ENCODE peak calls at places on chromosomes 16 and 17, in four cellular contexts. I is neural progenitor cell, N is HCT116, V is PC-3. Q is an unnamed sample.
A peak's percentile ranks its signal among the peaks of the same experiment; 100 is the strongest.

GRCh38 chr17:3732171-3732570 is 8.5 kb downstream of the HASPIN start:
- DNase-seq in N (no peak), V (no peak), I (no peak), Q (no peak)

GRCh38 chr16:69848635-69849545 is 86.8 kb downstream of the WWP2 start:
- DNase-seq in N (no peak), I (no peak), V (peak; percentile 58), Q (peak; percentile 34)

GRCh38 chr17:40510328-40510648 is 8.9 kb upstream of the TNS4 start:
- DNase-seq in N (peak; percentile 85), I (no peak), V (peak; percentile 87), Q (no peak)

GRCh38 chr17:1181769-1182137 is 2.0 kb upstream of the ABR start:
- DNase-seq in N (no peak), I (no peak), V (peak; percentile 27), Q (no peak)

GRCh38 chr16:75216127-75216526 is 2.7 kb upstream of the CTRB1 start:
- DNase-seq in V (no peak), I (no peak), N (no peak), Q (no peak)

GRCh38 chr16:28985611-28986041 is 774 bp downstream of the LAT start:
- DNase-seq in V (no peak), I (no peak), N (no peak), Q (no peak)

GRCh38 chr17:5282639-5283217 is 644 bp downstream of the RABEP1 start:
- DNase-seq in I (no peak), N (no peak), V (no peak), Q (no peak)

GRCh38 chr17:80146121-80147034 is 550 bp downstream of the EIF4A3 start:
- DNase-seq in N (no peak), I (peak; percentile 75), V (peak; percentile 20), Q (no peak)

GRCh38 chr17:51164911-51165679 is 1.1 kb upstream of the NME2 start:
- DNase-seq in V (no peak), I (peak; percentile 50), N (no peak), Q (no peak)

GRCh38 chr17:75152971-75153853 is 1.1 kb downstream of the JPT1 start:
- DNase-seq in V (peak; percentile 69), I (peak; percentile 73), N (no peak), Q (no peak)

GRCh38 chr17:38476549-38476948 is 48.3 kb downstream of the ARHGAP23 start:
- DNase-seq in V (no peak), N (no peak), I (no peak), Q (no peak)

GRCh38 chr16:71709231-71709781 is 15.2 kb downstream of the PHLPP2 start:
- DNase-seq in I (no peak), V (peak; percentile 19), N (no peak), Q (no peak)

GRCh38 chr17:69327060-69327831 is at the start of gene ABCA5:
- DNase-seq in I (peak; percentile 96), N (peak; percentile 89), V (peak; percentile 99), Q (peak; percentile 73)

GRCh38 chr17:66304304-66305174 is 2.1 kb downstream of the PRKCA start:
- DNase-seq in I (peak; percentile 64), V (peak; percentile 59), N (no peak), Q (no peak)
- TF ChIP-seq CTCF in I (no peak), V (peak; percentile 46), N (no peak), Q (no peak)

DNA sequence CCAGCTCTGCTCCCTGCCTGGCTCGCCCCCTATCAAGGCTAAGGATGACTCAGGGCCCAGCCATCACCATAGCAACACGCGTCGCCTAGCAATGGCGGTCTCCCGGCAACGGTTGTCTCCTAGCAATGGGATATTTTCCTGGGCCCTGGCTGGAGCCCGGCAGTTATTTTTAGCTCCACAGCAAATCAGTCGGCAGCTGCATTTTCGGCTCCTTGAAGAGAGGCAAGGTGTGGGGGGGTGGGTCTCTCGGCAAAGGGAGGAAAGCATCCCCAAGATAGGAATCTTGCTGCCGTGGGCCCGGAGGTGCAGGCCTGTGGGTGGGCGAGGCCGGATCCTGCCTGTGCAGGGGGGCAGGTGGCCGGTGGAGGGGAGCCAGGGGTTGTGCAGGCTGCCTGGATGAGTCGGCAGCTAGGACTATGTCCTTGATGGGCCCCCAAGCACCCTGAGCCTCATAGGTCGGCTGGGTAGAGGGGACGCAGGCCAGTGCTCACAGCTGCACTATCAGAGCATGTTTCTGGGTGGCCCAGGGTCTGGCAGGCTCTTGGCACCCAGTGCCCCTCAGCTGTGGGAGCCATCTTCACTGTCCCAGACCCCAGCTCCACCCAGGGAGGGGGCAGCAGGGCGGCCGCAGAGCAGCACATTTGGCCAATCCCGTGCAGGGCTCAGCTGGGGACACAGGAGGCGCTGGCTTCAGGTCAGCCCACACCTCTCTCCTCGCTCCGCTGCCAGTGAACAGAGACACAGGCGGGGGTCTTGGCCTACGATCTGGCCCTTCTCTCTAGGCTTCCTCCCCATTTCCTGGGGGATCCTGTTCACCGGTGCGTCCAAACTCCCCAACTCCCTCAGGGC is 4.3 kb upstream of the FBXL16 start:
- DNase-seq in I (peak; percentile 83), N (no peak), V (peak; percentile 54), Q (no peak)
- H3K4me3 ChIP-seq in I (no peak overlapping the region), N (no peak overlapping the region), V (no peak overlapping the region), Q (no peak overlapping the region)

GRCh38 chr17:11999715-12000114 is 2.4 kb upstream of the ZNF18 start:
- DNase-seq in V (no peak), N (no peak), I (no peak), Q (no peak)

GRCh38 chr17:11997972-11998233 is 628 bp upstream of the ZNF18 start:
- DNase-seq in V (no peak), I (no peak), N (no peak), Q (no peak)

GRCh38 chr17:11997147-11997971 is at the start of gene ZNF18:
- DNase-seq in N (peak; percentile 76), I (peak; percentile 99), V (peak; percentile 98), Q (peak; percentile 68)

GRCh38 chr17:11991461-11991860 is 5.8 kb downstream of the ZNF18 start:
- DNase-seq in V (no peak), N (no peak), I (no peak), Q (no peak)

DNA sequence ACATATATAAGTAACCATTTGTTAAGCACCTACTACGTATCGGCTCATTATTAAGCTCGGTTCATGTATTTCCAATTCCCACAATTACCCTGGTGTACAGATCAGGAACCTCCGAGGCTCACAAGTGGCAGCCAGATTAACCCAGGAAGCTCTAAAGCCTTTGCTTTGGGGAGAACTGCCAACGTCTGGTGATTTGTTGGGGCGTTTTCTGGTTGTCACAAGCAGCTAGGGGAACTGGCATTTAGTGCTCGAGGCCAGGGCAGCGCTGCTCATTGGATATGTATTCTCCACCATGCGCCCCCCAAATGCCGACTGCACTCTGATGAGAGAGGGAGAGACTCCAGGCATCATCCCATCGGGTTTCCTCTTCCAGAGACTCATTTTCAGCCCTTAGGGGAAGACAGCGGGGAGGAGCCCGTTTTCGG is 541 bp downstream of the ZNF18 start:
- DNase-seq in I (no peak), V (peak; percentile 55), N (peak; percentile 13), Q (peak; percentile 46)
- TF ChIP-seq CTCF in I (no peak), V (no peak), N (no peak), Q (no peak)

DNA sequence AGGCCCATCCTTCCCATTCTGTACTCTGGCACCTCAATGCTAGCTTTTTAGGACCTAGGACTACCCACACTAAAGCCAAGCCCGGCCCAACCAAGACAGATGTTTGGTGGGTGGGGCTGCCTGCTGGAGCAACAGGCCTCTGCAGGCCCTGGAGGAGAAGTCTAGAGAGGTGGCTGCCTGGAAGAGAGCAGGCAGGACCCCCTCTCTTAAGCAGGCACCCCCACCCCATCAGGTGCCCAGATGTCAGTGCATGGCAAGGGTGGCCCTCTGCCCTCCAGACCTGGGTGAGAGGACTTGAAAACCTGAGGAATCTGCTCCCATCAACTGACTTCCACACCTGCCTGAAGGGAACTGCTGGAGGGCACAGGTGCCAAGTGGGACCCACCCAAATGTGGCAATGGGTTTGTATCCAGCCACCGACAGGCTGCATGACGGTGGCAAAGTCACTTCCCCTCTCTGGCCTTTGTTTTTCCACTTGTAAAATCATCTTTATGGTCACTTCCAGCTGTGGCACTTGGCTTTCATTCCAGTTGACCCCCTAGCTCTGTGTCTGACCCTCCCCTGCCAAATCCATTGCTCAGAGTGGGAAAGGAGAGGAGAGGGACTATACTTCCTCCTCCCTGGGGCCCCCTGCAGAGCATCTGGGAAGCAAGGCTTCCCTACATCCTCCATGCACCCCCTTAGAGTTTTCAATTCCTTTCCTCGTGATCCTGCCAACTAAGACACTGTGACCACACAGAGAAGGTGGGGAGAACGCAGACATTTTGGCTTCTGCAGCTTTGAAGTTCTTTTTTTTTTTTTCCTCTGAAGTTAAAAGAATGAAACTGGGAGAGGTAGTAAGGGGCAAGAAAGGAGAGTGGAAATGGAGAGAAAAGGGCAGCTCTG is 1.6 kb upstream of the STAT5A start:
- DNase-seq in N (no peak), V (no peak), I (no peak), Q (no peak)
- H3K4me3 ChIP-seq in N (no peak overlapping the region), V (no peak overlapping the region), I (no peak overlapping the region), Q (no peak overlapping the region)

GRCh38 chr16:61432421-61432820 is 603.8 kb downstream of the CDH8 start:
- DNase-seq in V (peak; percentile 5), N (no peak), I (peak; percentile 16), Q (peak; percentile 4)
- TF ChIP-seq CTCF in V (peak; percentile 21), N (no peak), I (peak; percentile 34), Q (no peak)

DNA sequence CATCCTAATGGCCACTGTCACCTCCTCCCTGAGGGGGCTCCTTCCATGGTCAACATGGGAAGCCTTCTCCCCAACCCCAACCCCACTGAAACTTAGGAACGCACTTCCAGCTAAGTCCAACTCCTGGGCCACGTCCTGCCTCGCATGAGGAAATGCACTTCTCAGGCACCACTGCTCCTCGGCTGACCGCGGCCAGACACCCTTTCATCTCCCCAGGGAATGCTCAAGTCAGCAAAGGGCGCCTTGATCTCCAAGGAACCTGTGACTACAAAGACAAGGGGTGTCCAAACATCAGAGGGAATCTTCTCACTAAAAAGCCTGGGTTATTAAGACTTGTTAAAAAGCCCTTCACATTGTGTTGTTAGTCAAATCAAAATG is 124.9 kb upstream of the HSBP1 start:
- DNase-seq in N (no peak), I (no peak), V (no peak), Q (no peak)
- H3K4me3 ChIP-seq in N (no peak overlapping the region), I (no peak overlapping the region), V (no peak overlapping the region), Q (no peak overlapping the region)

DNA sequence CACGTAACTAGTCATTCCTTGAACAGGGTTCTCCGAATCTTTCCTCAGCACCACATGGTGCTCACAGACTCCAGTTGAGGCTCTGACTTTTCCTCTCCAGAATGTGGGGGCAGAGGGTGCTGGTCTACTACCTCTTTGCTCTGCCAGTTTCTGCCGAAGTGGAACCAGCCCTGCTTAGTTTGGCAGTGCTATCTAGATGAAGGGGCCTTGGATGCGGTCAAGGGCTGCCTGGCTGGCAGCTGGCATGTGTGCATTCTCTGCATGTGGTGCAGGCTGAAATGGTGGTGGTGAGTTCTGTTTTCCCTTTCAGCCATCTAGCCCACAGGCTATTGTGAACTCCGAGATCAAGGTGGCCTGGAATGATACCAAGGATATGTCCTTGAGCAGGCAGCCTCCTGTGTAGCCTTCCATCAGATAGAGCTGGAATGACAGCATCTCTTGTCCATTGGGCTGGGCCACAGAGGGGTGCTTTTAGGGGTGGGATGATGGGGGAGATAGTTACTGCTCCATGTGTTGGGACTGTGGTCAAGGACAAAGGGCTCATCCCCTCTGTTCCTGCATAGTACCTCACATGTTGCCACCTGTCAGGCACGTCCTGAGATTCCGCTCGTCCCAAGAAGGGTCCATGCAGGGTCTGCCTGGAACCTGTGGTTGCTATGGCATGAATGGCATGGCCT is 2.0 kb downstream of the DYNLL2 start:
- DNase-seq in I (no peak), N (no peak), V (no peak), Q (no peak)
- TF ChIP-seq CTCF in I (no peak), N (no peak), V (no peak), Q (no peak)